ENCODE peak calls at places on chromosomes 7 and 10, in eight cellular contexts. Y is T-helper 9 cell; D is activated CD4-positive, alpha-beta T cell treated with anti-CD3 and anti-CD28 coated beads, Interleukin-2, amount 50 U/mL, for 1 hour; I is GM12891; J is NCI-H1417; G is T-helper 2 cell; C is H9; A is heart right ventricle. H is an unnamed sample.
A peak's percentile ranks its signal among the peaks of the same experiment; 100 is the strongest.

GRCh38 chr7:4131043-4131442 is 551.1 kb upstream of the FOXK1 start:
- DNase-seq in Y (no peak), D (no peak), I (no peak), J (no peak), G (no peak), C (peak; percentile 74), A (no peak), H (no peak)

GRCh38 chr10:109393425-109393824 is 529.9 kb downstream of the XPNPEP1 start:
- DNase-seq in Y (no peak), D (no peak), I (no peak), J (no peak), G (no peak), C (peak; percentile 57), A (no peak), H (no peak)

GRCh38 chr10:94439275-94439861 is 37.0 kb downstream of the TBC1D12 start:
- DNase-seq in Y (no peak), D (no peak), I (no peak), J (no peak), G (no peak), C (peak; percentile 50), A (no peak), H (no peak)

GRCh38 chr7:1564603-1565022 is 5.2 kb downstream of the PSMG3 start:
- DNase-seq in Y (no peak), D (no peak), I (no peak), J (no peak), G (no peak), C (no peak), A (no peak), H (no peak)

GRCh38 chr10:103854687-103855423 is 521 bp downstream of the SH3PXD2A start:
- DNase-seq in Y (no peak), D (peak; percentile 7), I (no peak), J (no peak), G (no peak), C (peak; percentile 48), A (peak; percentile 76), H (peak; percentile 61)

GRCh38 chr7:126361183-126361582 is 891.6 kb downstream of the GRM8 start:
- DNase-seq in Y (no peak), D (no peak), I (no peak), J (no peak), G (no peak), C (no peak), A (no peak), H (no peak)

GRCh38 chr10:22912763-22913389 is 15.0 kb upstream of the ARMC3 start:
- DNase-seq in Y (no peak), D (no peak), I (no peak), J (no peak), G (no peak), C (no peak), A (no peak), H (no peak)

GRCh38 chr10:129033354-129033729 is 433.7 kb upstream of the MGMT start:
- DNase-seq in Y (no peak), D (no peak), I (no peak), J (no peak), G (no peak), C (no peak), A (no peak), H (no peak)

GRCh38 chr7:104371216-104371796 is 42.9 kb downstream of the LHFPL3 start:
- DNase-seq in Y (no peak), D (no peak), I (no peak), J (no peak), G (no peak), C (no peak), A (no peak), H (no peak)

GRCh38 chr7:98881561-98882315 is 3.4 kb downstream of the TRRAP start:
- DNase-seq in Y (no peak), D (no peak), I (no peak), J (no peak), G (no peak), C (no peak), A (no peak), H (no peak)

GRCh38 chr7:75716992-75717626 is 21.6 kb downstream of the HIP1 start:
- DNase-seq in Y (no peak), D (no peak), I (no peak), J (no peak), G (no peak), C (no peak), A (no peak), H (peak; percentile 34)

GRCh38 chr7:127667751-127668530 is 15.9 kb downstream of the SND1 start:
- DNase-seq in Y (no peak), D (no peak), I (no peak), J (no peak), G (no peak), C (no peak), A (no peak), H (no peak)

GRCh38 chr10:103265712-103266329 is 11.1 kb upstream of the INA start:
- DNase-seq in Y (no peak), D (peak; percentile 20), I (no peak), J (no peak), G (no peak), C (peak; percentile 77), A (peak; percentile 73), H (peak; percentile 82)

GRCh38 chr7:104964626-104965236 is 49.3 kb upstream of the KMT2E start:
- DNase-seq in Y (no peak), D (no peak), I (no peak), J (no peak), G (no peak), C (no peak), A (no peak), H (no peak)

GRCh38 chr7:147170341-147171012 is 1053.9 kb downstream of the CNTNAP2 start:
- DNase-seq in Y (no peak), D (no peak), I (no peak), J (no peak), G (no peak), C (peak; percentile 38), A (no peak), H (no peak)

GRCh38 chr10:1120761-1121160 is 64.6 kb downstream of the WDR37 start:
- DNase-seq in Y (no peak), D (no peak), I (no peak), J (peak; percentile 67), G (no peak), C (no peak), A (no peak), H (no peak)

GRCh38 chr10:87092861-87093460 is 1.7 kb downstream of the GLUD1 start:
- DNase-seq in Y (peak; percentile 6), D (peak; percentile 10), I (no peak), J (no peak), G (no peak), C (peak; percentile 40), A (no peak), H (no peak)

GRCh38 chr10:49072166-49072885 is 43.0 kb downstream of the VSTM4 start:
- DNase-seq in Y (no peak), D (no peak), I (no peak), J (no peak), G (no peak), C (peak; percentile 13), A (no peak), H (no peak)